ENCODE peak calls at places on chromosome 22, in eight cellular contexts. G is HFFc6, Q is kidney epithelial cell, B is mammary epithelial cell, J is bronchial epithelial cell, R is thoracic aorta, F is AG10803, P is neural progenitor cell. D is an unnamed sample.

GRCh38 chr22:16717699-16718558 is 107.3 kb downstream of the XKR3 start:
- DNase-seq in R (no peak), J (no peak), F (no peak), G (no peak), Q (no peak), B (no peak), P (no peak), D (peak; percentile 2)

GRCh38 chr22:39244496-39245129 is at the start of gene PDGFB:
- DNase-seq in P (peak; percentile 57), J (no peak), F (no peak), R (no peak), G (no peak), B (peak; percentile 44), Q (no peak), D (peak; percentile 45)

GRCh38 chr22:18021431-18021830 is 2.9 kb downstream of the MICAL3 start:
- DNase-seq in R (no peak), Q (no peak), P (no peak), J (peak; percentile 77), G (no peak), B (peak; percentile 70), F (no peak), D (peak; percentile 80)

GRCh38 chr22:32585737-32586136 is 111.1 kb downstream of the FBXO7 start:
- DNase-seq in P (no peak), G (no peak), F (no peak), Q (no peak), R (no peak), B (no peak), J (no peak), D (no peak)

GRCh38 chr22:44970291-44970690 is 39.5 kb downstream of the PHF21B start:
- DNase-seq in F (no peak), J (no peak), G (no peak), Q (no peak), B (no peak), P (no peak), R (no peak), D (no peak)

GRCh38 chr22:46525681-46526483 is 11.5 kb downstream of the CELSR1 start:
- DNase-seq in G (no peak), J (peak; percentile 68), B (peak; percentile 77), F (no peak), P (no peak), Q (no peak), R (no peak), D (no peak)

GRCh38 chr22:36467946-36468345 is 13.5 kb downstream of the TXN2 start:
- DNase-seq in G (peak; percentile 93), Q (peak; percentile 88), J (peak; percentile 86), B (peak; percentile 91), F (peak; percentile 93), R (no peak), P (no peak), D (peak; percentile 90)

GRCh38 chr22:37259540-37260029 is 15.5 kb upstream of the RAC2 start:
- DNase-seq in F (peak; percentile 46), B (peak; percentile 49), P (peak; percentile 72), R (no peak), Q (no peak), J (peak; percentile 40), G (peak; percentile 33), D (peak; percentile 53)

GRCh38 chr22:36586852-36587251 is 57.9 kb upstream of the EIF3D start:
- DNase-seq in B (no peak), Q (no peak), P (no peak), F (no peak), J (no peak), R (no peak), G (no peak), D (no peak)

GRCh38 chr22:47808236-47808845 is 1045.9 kb downstream of the TBC1D22A start:
- DNase-seq in P (no peak), G (no peak), F (no peak), R (no peak), B (no peak), Q (no peak), J (no peak), D (no peak)

GRCh38 chr22:16958475-16958874 is 49.5 kb downstream of the GAB4 start:
- DNase-seq in F (no peak), J (no peak), G (no peak), Q (no peak), R (no peak), P (no peak), B (no peak), D (no peak)

GRCh38 chr22:35205956-35206355 is 51.3 kb upstream of the HMGXB4 start:
- DNase-seq in Q (no peak), F (no peak), J (peak; percentile 33), R (no peak), G (peak; percentile 14), P (no peak), B (peak; percentile 59), D (peak; percentile 54)

GRCh38 chr22:37568448-37569008 is 8.2 kb downstream of the CDC42EP1 start:
- DNase-seq in J (no peak), P (no peak), R (no peak), Q (no peak), B (no peak), F (no peak), G (no peak), D (no peak)

GRCh38 chr22:28012811-28013460 is 93.9 kb upstream of the PITPNB start:
- DNase-seq in G (no peak), Q (no peak), R (no peak), B (peak; percentile 54), P (no peak), J (peak; percentile 18), F (no peak), D (no peak)
- TF ChIP-seq CTCF in G (no peak), Q (no peak), R (no peak), B (no peak), P (no peak), J (no peak), F (no peak), D (no peak)

GRCh38 chr22:30212363-30212995 is 34.1 kb downstream of the LIF start:
- DNase-seq in Q (peak; percentile 98), G (peak; percentile 83), R (no peak), F (peak; percentile 92), P (no peak), B (peak; percentile 99), J (peak; percentile 98), D (peak; percentile 94)
- TF ChIP-seq CTCF in Q (no peak), G (peak; percentile 32), R (no peak), F (peak; percentile 30), P (no peak), B (no peak), J (no peak), D (peak; percentile 35)

GRCh38 chr22:23678133-23678532 is 12.7 kb upstream of the RGL4 start:
- DNase-seq in J (no peak), F (no peak), Q (no peak), G (no peak), R (no peak), B (no peak), P (no peak), D (no peak)
- TF ChIP-seq CTCF in J (no peak), F (no peak), Q (no peak), G (no peak), R (no peak), B (no peak), P (no peak), D (no peak)

GRCh38 chr22:50244420-50245213 is at the start of gene TUBGCP6:
- DNase-seq in R (peak; percentile 83), Q (peak; percentile 64), B (peak; percentile 91), J (peak; percentile 69), G (peak; percentile 86), F (peak; percentile 87), P (peak; percentile 97), D (peak; percentile 78)
- TF ChIP-seq CTCF in R (peak; percentile 47), Q (peak; percentile 18), B (no peak), J (peak; percentile 26), G (peak; percentile 63), F (peak; percentile 33), P (peak; percentile 48), D (peak; percentile 45)

GRCh38 chr22:31139866-31140716 is at the start of gene PLA2G3:
- DNase-seq in F (no peak), G (no peak), P (peak; percentile 94), J (peak; percentile 54), Q (no peak), B (no peak), R (no peak), D (peak; percentile 34)
- TF ChIP-seq CTCF in F (no peak), G (no peak), P (peak; percentile 43), J (no peak), Q (no peak), B (no peak), R (no peak), D (no peak)

GRCh38 chr22:43050995-43051394 is 36.0 kb upstream of the PACSIN2 start:
- DNase-seq in P (peak; percentile 49), B (no peak), J (no peak), G (no peak), F (no peak), R (no peak), Q (no peak), D (no peak)
- TF ChIP-seq CTCF in P (peak; percentile 25), B (no peak), J (no peak), G (no peak), F (no peak), R (no peak), Q (no peak), D (no peak)

DNA sequence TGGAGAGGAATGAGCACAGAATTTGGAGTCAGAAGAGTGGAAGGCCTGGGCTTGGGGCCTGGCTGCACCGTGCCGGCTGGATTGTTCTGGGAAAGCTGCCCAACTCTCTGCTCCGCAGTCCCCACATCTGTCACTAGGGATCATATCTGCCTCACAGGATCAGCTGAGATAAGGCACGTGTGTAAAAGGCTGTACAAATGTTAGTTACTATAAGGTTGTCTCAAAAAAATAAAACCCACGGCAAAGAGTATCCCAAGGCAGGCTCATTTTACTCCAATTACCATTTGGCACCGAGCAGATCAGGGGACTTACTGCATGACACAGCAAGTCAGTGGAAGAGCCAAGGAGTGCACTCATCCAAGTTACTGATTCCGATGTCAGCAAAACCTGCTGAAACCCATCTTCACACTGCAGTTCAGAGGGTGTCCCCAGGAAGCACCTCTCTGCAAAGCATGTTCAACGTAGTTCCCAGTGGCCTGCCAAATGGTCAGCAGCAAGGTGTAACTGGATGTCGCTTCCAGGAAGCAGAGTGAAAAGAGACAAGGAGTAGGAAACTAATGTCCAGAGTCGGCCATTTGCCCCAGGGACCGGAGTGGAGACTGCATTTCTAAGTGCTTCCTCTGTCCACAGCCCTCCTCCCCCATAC is 18.1 kb upstream of the MRTFA start:
- DNase-seq in G (peak; percentile 69), P (no peak), J (peak; percentile 76), B (peak; percentile 62), R (no peak), Q (no peak), F (peak; percentile 71), D (no peak)
- TF ChIP-seq CTCF in G (peak; percentile 41), P (peak; percentile 31), J (peak; percentile 33), B (peak; percentile 21), R (peak; percentile 38), Q (peak; percentile 11), F (peak; percentile 47), D (peak; percentile 53)

D was measured in foreskin keratinocyte.